ENCODE peak calls at places on chromosomes 2 and 18, in four cellular contexts. One of them, this sample, is unnamed.
A peak's percentile ranks its signal among the peaks of the same experiment; 100 is the strongest.

GRCh38 chr2:156343096-156343939 is 10.8 kb upstream of the NR4A2 start:
- DNase-seq in IMR-90: no peak
- DNase-seq in AG10803: no peak
- DNase-seq in astrocyte of the spinal cord: no peak
- DNase-seq in this sample: no peak

GRCh38 chr2:102603904-102604303 is 15.4 kb upstream of the SLC9A2 start:
- DNase-seq in astrocyte of the spinal cord: no peak
- DNase-seq in IMR-90: no peak
- DNase-seq in AG10803: no peak
- DNase-seq in this sample: no peak

GRCh38 chr2:171293661-171294060 is 133.0 kb upstream of the TLK1 start:
- DNase-seq in AG10803: no peak
- DNase-seq in astrocyte of the spinal cord: no peak
- DNase-seq in IMR-90: peak; percentile 45
- DNase-seq in this sample: no peak

GRCh38 chr2:128984855-128985254 is 666.2 kb upstream of the HS6ST1 start:
- DNase-seq in AG10803: no peak
- DNase-seq in IMR-90: no peak
- DNase-seq in astrocyte of the spinal cord: no peak
- DNase-seq in this sample: no peak

GRCh38 chr2:10499275-10499907 is 51.3 kb upstream of the ODC1 start:
- DNase-seq in astrocyte of the spinal cord: no peak
- DNase-seq in AG10803: no peak
- DNase-seq in IMR-90: peak; percentile 12
- DNase-seq in this sample: no peak

GRCh38 chr18:76679877-76680276 is 142.5 kb upstream of the ZNF236 start:
- DNase-seq in astrocyte of the spinal cord: peak; percentile 13
- DNase-seq in AG10803: no peak
- DNase-seq in IMR-90: no peak
- DNase-seq in this sample: no peak

GRCh38 chr18:24056506-24056905 is 42.0 kb downstream of the TTC39C start:
- DNase-seq in IMR-90: no peak
- DNase-seq in astrocyte of the spinal cord: no peak
- DNase-seq in AG10803: no peak
- DNase-seq in this sample: no peak

GRCh38 chr2:64678771-64679615 is 25.3 kb upstream of the SERTAD2 start:
- DNase-seq in IMR-90: no peak
- DNase-seq in AG10803: no peak
- DNase-seq in astrocyte of the spinal cord: no peak
- DNase-seq in this sample: no peak

GRCh38 chr2:232341061-232341738 is 37.4 kb upstream of the ALPP start:
- DNase-seq in astrocyte of the spinal cord: no peak
- DNase-seq in AG10803: no peak
- DNase-seq in IMR-90: no peak
- DNase-seq in this sample: no peak

GRCh38 chr2:121427187-121427689 is 103.4 kb upstream of the RNU4ATAC start:
- DNase-seq in AG10803: no peak
- DNase-seq in astrocyte of the spinal cord: no peak
- DNase-seq in IMR-90: no peak
- DNase-seq in this sample: no peak

GRCh38 chr2:20065885-20066602 is 14.6 kb upstream of the LAPTM4A start:
- DNase-seq in IMR-90: peak; percentile 60
- DNase-seq in AG10803: peak; percentile 42
- DNase-seq in astrocyte of the spinal cord: peak; percentile 74
- DNase-seq in this sample: no peak

GRCh38 chr2:215825709-215826108 is 187.6 kb downstream of the MREG start:
- DNase-seq in IMR-90: no peak
- DNase-seq in astrocyte of the spinal cord: no peak
- DNase-seq in AG10803: peak; percentile 94
- DNase-seq in this sample: no peak

GRCh38 chr2:229335877-229336346 is 64.8 kb upstream of the PID1 start:
- DNase-seq in astrocyte of the spinal cord: no peak
- DNase-seq in IMR-90: no peak
- DNase-seq in AG10803: no peak
- DNase-seq in this sample: no peak

GRCh38 chr2:133377021-133377481 is 191.2 kb downstream of the NCKAP5 start:
- DNase-seq in IMR-90: peak; percentile 78
- DNase-seq in AG10803: peak; percentile 84
- DNase-seq in astrocyte of the spinal cord: peak; percentile 49
- DNase-seq in this sample: no peak

GRCh38 chr2:105272176-105272575 is 30.6 kb downstream of the GPR45 start:
- DNase-seq in IMR-90: no peak
- DNase-seq in AG10803: no peak
- DNase-seq in astrocyte of the spinal cord: no peak
- DNase-seq in this sample: no peak

GRCh38 chr18:64415218-64415617 is 266.3 kb upstream of the LINC00305 start:
- DNase-seq in IMR-90: no peak
- DNase-seq in astrocyte of the spinal cord: no peak
- DNase-seq in AG10803: no peak
- DNase-seq in this sample: no peak

GRCh38 chr2:206635016-206635415 is 7.3 kb upstream of the FAM237A start:
- DNase-seq in astrocyte of the spinal cord: no peak
- DNase-seq in AG10803: no peak
- DNase-seq in IMR-90: no peak
- DNase-seq in this sample: no peak

GRCh38 chr2:154700142-154700541 is 1.6 kb downstream of the KCNJ3 start:
- DNase-seq in IMR-90: no peak
- DNase-seq in AG10803: no peak
- DNase-seq in astrocyte of the spinal cord: no peak
- DNase-seq in this sample: no peak

GRCh38 chr2:79596403-79596802 is 83.6 kb downstream of the CTNNA2 start:
- DNase-seq in AG10803: no peak
- DNase-seq in IMR-90: no peak
- DNase-seq in astrocyte of the spinal cord: no peak
- DNase-seq in this sample: no peak

GRCh38 chr2:107936427-107937359 is 49.6 kb upstream of the SLC5A7 start:
- DNase-seq in IMR-90: no peak
- DNase-seq in AG10803: no peak
- DNase-seq in astrocyte of the spinal cord: no peak
- DNase-seq in this sample: no peak

GRCh38 chr2:42492691-42493467 is 903 bp downstream of the KCNG3 start:
- DNase-seq in astrocyte of the spinal cord: no peak
- DNase-seq in AG10803: no peak
- DNase-seq in IMR-90: no peak
- DNase-seq in this sample: peak; percentile 63

GRCh38 chr18:76686737-76687231 is 135.6 kb upstream of the ZNF236 start:
- DNase-seq in IMR-90: peak; percentile 57
- DNase-seq in astrocyte of the spinal cord: peak; percentile 68
- DNase-seq in AG10803: peak; percentile 65
- DNase-seq in this sample: no peak

GRCh38 chr18:76494541-76495403 is at the start of gene ZNF516:
- DNase-seq in IMR-90: peak; percentile 34
- DNase-seq in astrocyte of the spinal cord: peak; percentile 47
- DNase-seq in AG10803: peak; percentile 26
- DNase-seq in this sample: no peak

GRCh38 chr2:230960026-230960425 is 35.0 kb upstream of the GPR55 start:
- DNase-seq in IMR-90: no peak
- DNase-seq in AG10803: no peak
- DNase-seq in astrocyte of the spinal cord: no peak
- DNase-seq in this sample: no peak

GRCh38 chr2:109379507-109379906 is 234.3 kb downstream of the SEPTIN10 start:
- DNase-seq in IMR-90: no peak
- DNase-seq in astrocyte of the spinal cord: peak; percentile 28
- DNase-seq in AG10803: no peak
- DNase-seq in this sample: no peak

GRCh38 chr2:24065341-24065740 is 10.8 kb downstream of the SF3B6 start:
- DNase-seq in IMR-90: no peak
- DNase-seq in astrocyte of the spinal cord: no peak
- DNase-seq in AG10803: no peak
- DNase-seq in this sample: no peak

GRCh38 chr2:149885468-149885867 is 297.9 kb upstream of the MMADHC start:
- DNase-seq in IMR-90: no peak
- DNase-seq in astrocyte of the spinal cord: peak; percentile 52
- DNase-seq in AG10803: peak; percentile 35
- DNase-seq in this sample: no peak

GRCh38 chr2:158042245-158042644 is 59.4 kb upstream of the UPP2 start:
- DNase-seq in astrocyte of the spinal cord: no peak
- DNase-seq in IMR-90: no peak
- DNase-seq in AG10803: no peak
- DNase-seq in this sample: no peak

GRCh38 chr2:208648368-208648767 is 241.8 kb downstream of the PTH2R start:
- DNase-seq in AG10803: no peak
- DNase-seq in IMR-90: no peak
- DNase-seq in astrocyte of the spinal cord: no peak
- DNase-seq in this sample: no peak

GRCh38 chr2:109321570-109321969 is 192.6 kb downstream of the SH3RF3 start:
- DNase-seq in astrocyte of the spinal cord: no peak
- DNase-seq in IMR-90: peak; percentile 69
- DNase-seq in AG10803: peak; percentile 71
- DNase-seq in this sample: no peak

GRCh38 chr18:2898131-2898640 is 51.4 kb downstream of the EMILIN2 start:
- DNase-seq in AG10803: peak; percentile 36
- DNase-seq in astrocyte of the spinal cord: peak; percentile 54
- DNase-seq in IMR-90: peak; percentile 43
- DNase-seq in this sample: no peak

GRCh38 chr2:192960945-192961344 is 766.2 kb upstream of the TMEFF2 start:
- DNase-seq in AG10803: no peak
- DNase-seq in astrocyte of the spinal cord: no peak
- DNase-seq in IMR-90: no peak
- DNase-seq in this sample: no peak

GRCh38 chr18:24400587-24400986 is 3.0 kb upstream of the OSBPL1A start:
- DNase-seq in IMR-90: no peak
- DNase-seq in AG10803: no peak
- DNase-seq in astrocyte of the spinal cord: no peak
- DNase-seq in this sample: no peak

GRCh38 chr2:35114765-35115164 is 1240.8 kb upstream of the CRIM1 start:
- DNase-seq in IMR-90: no peak
- DNase-seq in astrocyte of the spinal cord: no peak
- DNase-seq in AG10803: no peak
- DNase-seq in this sample: no peak
- H3K4me3 ChIP-seq in IMR-90: no peak overlapping the region
- H3K4me3 ChIP-seq in astrocyte of the spinal cord: no peak overlapping the region
- H3K4me3 ChIP-seq in AG10803: no peak overlapping the region
- H3K4me3 ChIP-seq in this sample: no peak overlapping the region

GRCh38 chr2:45167885-45168284 is 158.6 kb upstream of the SIX2 start:
- DNase-seq in astrocyte of the spinal cord: no peak
- DNase-seq in AG10803: no peak
- DNase-seq in IMR-90: no peak
- DNase-seq in this sample: no peak

GRCh38 chr2:45169339-45170190 is 160.3 kb upstream of the SIX2 start:
- DNase-seq in IMR-90: no peak
- DNase-seq in astrocyte of the spinal cord: peak; percentile 30
- DNase-seq in AG10803: no peak
- DNase-seq in this sample: no peak

GRCh38 chr2:45170976-45171514 is 161.8 kb upstream of the SIX2 start:
- DNase-seq in IMR-90: no peak
- DNase-seq in astrocyte of the spinal cord: peak; percentile 56
- DNase-seq in AG10803: no peak
- DNase-seq in this sample: peak; percentile 11

GRCh38 chr2:45168731-45169338 is 159.6 kb upstream of the SIX2 start:
- DNase-seq in AG10803: no peak
- DNase-seq in astrocyte of the spinal cord: peak; percentile 12
- DNase-seq in IMR-90: no peak
- DNase-seq in this sample: no peak

DNA sequence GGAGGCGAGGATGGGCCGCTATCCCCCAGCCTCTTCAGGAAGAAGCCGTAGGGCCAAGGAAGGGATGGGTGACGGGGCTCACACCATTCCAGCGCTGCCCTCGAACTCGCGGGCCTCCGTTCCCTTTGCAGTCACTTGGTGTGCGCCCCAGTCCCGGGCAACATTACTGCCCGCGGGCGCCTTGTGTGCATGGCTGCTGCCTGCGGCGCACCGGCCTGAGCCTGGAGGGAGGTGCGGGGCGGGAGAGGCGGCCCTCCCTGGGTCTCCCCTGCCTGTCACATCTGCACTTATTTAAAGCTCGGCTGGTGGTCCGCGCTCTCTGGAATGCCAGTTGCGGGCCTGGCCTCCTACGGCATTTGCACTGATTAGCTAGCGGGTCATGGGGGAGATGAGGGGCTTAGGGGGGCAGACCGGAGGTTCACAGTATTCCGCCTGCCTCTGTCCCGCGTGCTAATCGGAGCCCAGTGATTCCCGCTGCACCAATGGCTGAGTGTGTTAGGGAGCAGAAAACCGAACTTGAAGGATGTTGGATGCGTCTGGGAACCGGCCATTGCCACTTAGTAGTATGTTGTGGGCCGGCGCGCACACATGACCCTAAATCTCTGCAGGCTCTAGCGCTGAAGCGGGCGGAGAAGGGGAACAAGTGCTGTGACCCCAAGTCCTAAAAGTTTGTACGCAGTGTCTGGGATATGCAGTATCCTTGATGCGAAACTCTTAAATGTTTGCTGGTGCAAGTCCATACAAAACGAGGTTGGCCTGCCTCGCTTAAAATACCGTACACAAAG is 161.1 kb upstream of the SIX2 start:
- DNase-seq in astrocyte of the spinal cord: no peak
- DNase-seq in IMR-90: no peak
- DNase-seq in AG10803: no peak
- DNase-seq in this sample: no peak
- H3K4me3 ChIP-seq in astrocyte of the spinal cord: peak overlapping the region; percentile 47
- H3K4me3 ChIP-seq in IMR-90: no peak overlapping the region
- H3K4me3 ChIP-seq in AG10803: no peak overlapping the region
- H3K4me3 ChIP-seq in this sample: no peak overlapping the region

DNA sequence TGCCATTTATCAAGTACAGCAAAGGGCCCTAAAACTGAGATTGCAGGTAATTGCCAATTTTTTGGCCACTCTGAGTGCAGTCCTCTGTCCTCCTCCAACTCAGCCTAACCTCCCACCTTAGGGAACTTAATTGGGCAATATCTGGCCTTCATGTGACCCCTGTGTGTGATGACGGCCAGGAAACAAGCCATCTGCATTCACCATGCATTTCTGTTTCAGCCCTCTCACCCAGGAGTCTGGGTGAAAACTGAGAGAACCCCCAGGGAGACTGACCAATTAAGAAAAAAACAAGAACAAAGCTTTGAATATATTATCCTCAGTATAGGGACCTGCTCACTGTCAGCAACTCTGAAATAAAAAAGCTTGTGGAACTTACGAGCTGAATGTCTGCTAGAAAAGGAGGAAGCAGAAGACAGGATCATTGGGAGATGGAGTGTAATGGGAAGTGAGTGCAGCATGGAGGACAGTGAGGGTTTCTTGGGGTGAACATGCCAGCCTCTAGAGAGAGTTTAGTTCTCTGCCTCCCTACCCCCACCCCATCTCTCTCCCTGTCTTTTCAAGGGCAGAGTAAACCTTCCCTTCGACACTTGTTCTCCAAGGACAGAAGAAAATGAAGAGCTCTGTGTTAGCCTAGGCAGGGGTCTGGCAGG is 9.6 kb downstream of the MAPRE2 start:
- DNase-seq in astrocyte of the spinal cord: no peak
- DNase-seq in AG10803: no peak
- DNase-seq in IMR-90: no peak
- DNase-seq in this sample: no peak
- H3K4me3 ChIP-seq in astrocyte of the spinal cord: no peak overlapping the region
- H3K4me3 ChIP-seq in AG10803: no peak overlapping the region
- H3K4me3 ChIP-seq in IMR-90: no peak overlapping the region
- H3K4me3 ChIP-seq in this sample: no peak overlapping the region

GRCh38 chr2:137888845-137889244 is 75.4 kb upstream of the HNMT start:
- DNase-seq in AG10803: no peak
- DNase-seq in astrocyte of the spinal cord: peak; percentile 22
- DNase-seq in IMR-90: no peak
- DNase-seq in this sample: no peak
- H3K4me3 ChIP-seq in AG10803: no peak overlapping the region
- H3K4me3 ChIP-seq in astrocyte of the spinal cord: no peak overlapping the region
- H3K4me3 ChIP-seq in IMR-90: no peak overlapping the region
- H3K4me3 ChIP-seq in this sample: no peak overlapping the region